ENCODE peak calls at places on chromosome 11, in seven cellular contexts. B is left colon, W is GM04504, K is cardiac muscle cell, U is caudate nucleus, A is ELR, C is globus pallidus. O is an unnamed sample.

GRCh38 chr11:103530257-103530656 is 421.0 kb downstream of the DYNC2H1 start:
- DNase-seq in B (no peak), W (no peak), K (no peak), U (no peak), A (peak; percentile 68), C (no peak), O (peak; percentile 35)

GRCh38 chr11:127618721-127619120 is 618.2 kb upstream of the KIRREL3 start:
- DNase-seq in B (no peak), W (no peak), K (no peak), U (no peak), A (no peak), C (no peak), O (no peak)

GRCh38 chr11:96098511-96099241 is 174.8 kb upstream of the MTMR2 start:
- DNase-seq in B (no peak), W (no peak), K (no peak), U (no peak), A (peak; percentile 42), C (no peak), O (peak; percentile 75)

GRCh38 chr11:111530091-111530490 is 10.4 kb upstream of the LAYN start:
- DNase-seq in B (no peak), W (no peak), K (no peak), U (no peak), A (peak; percentile 35), C (no peak), O (no peak)

GRCh38 chr11:64850979-64851567 is 6.6 kb upstream of the CDC42BPG start:
- DNase-seq in B (peak; percentile 52), W (no peak), K (no peak), U (no peak), A (peak; percentile 56), C (no peak), O (no peak)

GRCh38 chr11:119673389-119674336 is 55.3 kb downstream of the NECTIN1 start:
- DNase-seq in B (peak; percentile 29), W (no peak), K (no peak), U (no peak), A (no peak), C (no peak), O (no peak)

GRCh38 chr11:44011797-44012196 is 36.0 kb upstream of the ACCSL start:
- DNase-seq in B (no peak), W (no peak), K (no peak), U (no peak), A (peak; percentile 69), C (no peak), O (no peak)

GRCh38 chr11:83157755-83158473 is 983 bp downstream of the PCF11 start:
- DNase-seq in B (peak; percentile 64), W (no peak), K (peak; percentile 66), U (peak; percentile 40), A (peak; percentile 66), C (peak; percentile 74), O (peak; percentile 53)

GRCh38 chr11:57639321-57640067 is 10.2 kb downstream of the YPEL4 start:
- DNase-seq in B (no peak), W (no peak), K (peak; percentile 97), U (no peak), A (peak; percentile 41), C (no peak), O (peak; percentile 54)

GRCh38 chr11:100442017-100442416 is 245.1 kb upstream of the ARHGAP42 start:
- DNase-seq in B (no peak), W (no peak), K (no peak), U (no peak), A (no peak), C (no peak), O (no peak)

GRCh38 chr11:115930276-115930675 is 426.1 kb upstream of the CADM1 start:
- DNase-seq in B (no peak), W (no peak), K (peak; percentile 14), U (no peak), A (no peak), C (no peak), O (no peak)

GRCh38 chr11:96000064-96000463 is 76.2 kb upstream of the MTMR2 start:
- DNase-seq in B (no peak), W (no peak), K (no peak), U (no peak), A (no peak), C (no peak), O (no peak)

GRCh38 chr11:70194792-70195791 is 8.0 kb upstream of the FADD start:
- DNase-seq in B (no peak), W (no peak), K (no peak), U (no peak), A (no peak), C (no peak), O (no peak)

GRCh38 chr11:117188620-117189081 is 10.1 kb downstream of the SIDT2 start:
- DNase-seq in B (peak; percentile 31), W (no peak), K (no peak), U (no peak), A (no peak), C (no peak), O (no peak)

GRCh38 chr11:110034816-110035215 is 58.4 kb upstream of the ZC3H12C start:
- DNase-seq in B (no peak), W (no peak), K (no peak), U (no peak), A (no peak), C (no peak), O (no peak)

GRCh38 chr11:30244255-30244654 is 13.4 kb downstream of the FSHB start:
- DNase-seq in B (no peak), W (no peak), K (no peak), U (no peak), A (peak; percentile 40), C (no peak), O (peak; percentile 68)

GRCh38 chr11:60869451-60869825 is 2.1 kb downstream of the ZP1 start:
- DNase-seq in B (peak; percentile 2), W (no peak), K (no peak), U (no peak), A (no peak), C (no peak), O (no peak)

GRCh38 chr11:123170929-123171328 is 24.1 kb downstream of the CLMP start:
- DNase-seq in B (no peak), W (no peak), K (no peak), U (no peak), A (no peak), C (no peak), O (no peak)

GRCh38 chr11:64447717-64448598 is 89.0 kb downstream of the RPS6KA4 start:
- DNase-seq in B (peak; percentile 47), W (no peak), K (no peak), U (peak; percentile 9), A (peak; percentile 23), C (peak; percentile 67), O (no peak)